ENCODE peak calls at places on chromosomes 7 and 10, in five cellular contexts. N, O, Z, W and J are unnamed samples.

GRCh38 chr7:57427594-57427993 is 22.4 kb upstream of the ZNF716 start:
- DNase-seq in W (no peak), O (no peak), N (no peak), Z (no peak), J (no peak)

GRCh38 chr7:157564518-157565177 is 227.8 kb downstream of the DNAJB6 start:
- DNase-seq in W (no peak), O (no peak), N (no peak), Z (no peak), J (no peak)

GRCh38 chr10:43225787-43226153 is 41.1 kb downstream of the RASGEF1A start:
- DNase-seq in N (no peak), W (peak; percentile 31), O (no peak), Z (no peak), J (no peak)

GRCh38 chr7:87000344-87000743 is 59.1 kb downstream of the ELAPOR2 start:
- DNase-seq in O (no peak), Z (no peak), W (peak; percentile 12), N (no peak), J (no peak)

GRCh38 chr7:80128918-80129317 is 5.7 kb upstream of the GNAI1 start:
- DNase-seq in N (no peak), W (no peak), O (no peak), Z (no peak), J (no peak)

GRCh38 chr10:9342865-9343450 is 1288.5 kb downstream of the GATA3 start:
- DNase-seq in N (no peak), Z (no peak), O (no peak), W (no peak), J (no peak)

GRCh38 chr7:79091661-79092060 is 361.8 kb downstream of the MAGI2 start:
- DNase-seq in N (no peak), W (no peak), Z (no peak), O (no peak), J (peak; percentile 40)

GRCh38 chr7:14583518-14583917 is 319.0 kb downstream of the DGKB start:
- DNase-seq in O (no peak), Z (no peak), W (no peak), N (no peak), J (no peak)

GRCh38 chr7:95396136-95397032 is at the start of gene PON3:
- DNase-seq in O (no peak), W (no peak), N (no peak), Z (no peak), J (no peak)

GRCh38 chr10:119286983-119287612 is 79.7 kb downstream of the GRK5 start:
- DNase-seq in Z (no peak), N (no peak), O (no peak), W (no peak), J (no peak)

DNA sequence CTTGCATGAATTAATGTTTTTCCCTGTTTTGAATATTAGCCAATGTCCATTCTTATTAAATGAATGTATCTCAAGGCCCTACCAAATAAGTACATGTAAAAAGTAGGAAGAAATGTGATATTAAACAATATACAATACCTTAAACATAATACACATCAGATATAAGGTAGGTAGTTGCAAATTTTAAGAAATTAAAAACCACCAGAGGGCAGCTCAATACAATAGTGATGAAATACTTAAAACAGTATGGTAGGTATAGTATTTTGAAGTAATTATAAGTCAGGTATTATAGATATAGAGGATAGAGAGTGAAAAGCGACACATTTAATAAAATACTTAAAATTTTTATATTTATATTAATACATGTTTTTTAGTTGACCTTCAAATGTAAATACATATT is 43.6 kb upstream of the CDK14 start:
- DNase-seq in O (no peak), W (no peak), Z (no peak), N (no peak), J (no peak)
- TF ChIP-seq CTCF in O (no peak), W (peak; percentile 26), Z (peak; percentile 29), N (no peak), J (no peak)

GRCh38 chr7:18700147-18700546 is 204.6 kb downstream of the HDAC9 start:
- DNase-seq in W (no peak), N (no peak), O (no peak), Z (no peak), J (no peak)
- TF ChIP-seq CTCF in W (no peak), N (no peak), O (peak; percentile 26), Z (no peak), J (no peak)

DNA sequence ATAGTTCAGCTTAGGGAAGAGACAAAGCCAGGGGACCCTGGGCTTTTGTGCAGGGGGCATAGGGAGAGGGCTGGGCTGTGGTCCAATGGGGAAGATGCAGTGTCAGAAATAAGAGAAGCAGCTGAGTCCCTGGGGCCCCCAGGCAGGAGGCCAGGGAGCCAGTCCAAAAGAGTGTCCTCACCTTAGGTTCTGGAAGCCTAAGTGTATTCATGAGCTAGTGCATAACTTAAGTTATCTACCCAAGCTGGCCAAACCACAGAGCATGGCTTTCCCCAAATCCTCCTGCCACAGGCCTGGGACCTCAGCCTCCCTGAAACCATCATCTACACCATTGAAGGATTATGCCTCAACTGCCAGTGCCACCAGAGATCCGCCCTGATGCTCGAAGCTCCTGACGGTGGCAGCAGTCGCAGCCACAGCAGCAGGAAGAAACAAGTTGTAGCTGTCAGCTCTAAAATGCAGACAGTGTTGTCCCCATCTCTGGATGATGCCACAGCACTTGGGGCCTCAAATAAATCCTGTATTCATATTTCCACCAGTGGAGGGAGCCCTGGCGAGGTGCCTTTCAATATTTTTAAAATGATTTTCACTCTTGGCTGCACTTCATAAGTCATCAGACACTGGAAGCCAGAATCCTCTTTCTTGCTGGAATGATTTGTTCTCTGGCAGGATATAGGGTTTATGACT is 574.6 kb downstream of the GRID1 start:
- DNase-seq in W (no peak), Z (no peak), O (no peak), N (no peak), J (no peak)
- TF ChIP-seq CTCF in W (peak; percentile 49), Z (no peak), O (peak; percentile 29), N (no peak), J (no peak)

GRCh38 chr10:78752251-78752650 is 316.5 kb upstream of the ZMIZ1 start:
- DNase-seq in Z (no peak), N (no peak), W (no peak), O (no peak), J (no peak)

GRCh38 chr10:78751716-78752115 is 317.1 kb upstream of the ZMIZ1 start:
- DNase-seq in N (no peak), W (no peak), Z (no peak), O (no peak), J (no peak)

GRCh38 chr10:78750418-78750817 is 318.3 kb upstream of the ZMIZ1 start:
- DNase-seq in N (no peak), O (no peak), Z (no peak), W (no peak), J (no peak)

GRCh38 chr10:78754269-78755074 is 314.3 kb upstream of the ZMIZ1 start:
- DNase-seq in N (no peak), O (no peak), W (no peak), Z (no peak), J (peak; percentile 71)

DNA sequence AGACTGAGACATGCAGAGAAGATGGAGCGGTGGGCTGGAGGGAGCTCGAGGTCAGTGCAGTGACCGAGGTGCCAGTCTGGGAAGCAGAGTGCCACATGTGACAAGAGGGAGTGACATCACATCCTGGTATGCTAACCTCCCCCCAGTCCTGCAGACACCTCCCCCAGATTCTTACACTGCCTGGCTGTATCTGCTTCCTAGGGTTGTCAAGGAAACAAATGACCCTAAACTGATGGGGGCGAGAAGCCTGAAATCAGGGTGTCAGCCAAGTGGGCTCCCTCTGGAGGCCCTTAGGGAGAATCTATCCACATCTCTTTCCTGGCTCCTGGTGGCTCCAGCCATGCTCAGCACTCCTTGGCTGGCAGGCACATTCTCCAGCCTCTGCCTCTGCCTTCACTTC is 316.1 kb upstream of the ZMIZ1 start:
- DNase-seq in N (no peak), W (no peak), O (no peak), Z (no peak), J (no peak)
- TF ChIP-seq CTCF in N (no peak), W (no peak), O (no peak), Z (no peak), J (no peak)

GRCh38 chr7:153090209-153090608 is 330.7 kb downstream of the ACTR3B start:
- DNase-seq in O (no peak), N (no peak), Z (no peak), W (no peak), J (no peak)
- TF ChIP-seq CTCF in O (no peak), N (no peak), Z (no peak), W (no peak), J (no peak)

DNA sequence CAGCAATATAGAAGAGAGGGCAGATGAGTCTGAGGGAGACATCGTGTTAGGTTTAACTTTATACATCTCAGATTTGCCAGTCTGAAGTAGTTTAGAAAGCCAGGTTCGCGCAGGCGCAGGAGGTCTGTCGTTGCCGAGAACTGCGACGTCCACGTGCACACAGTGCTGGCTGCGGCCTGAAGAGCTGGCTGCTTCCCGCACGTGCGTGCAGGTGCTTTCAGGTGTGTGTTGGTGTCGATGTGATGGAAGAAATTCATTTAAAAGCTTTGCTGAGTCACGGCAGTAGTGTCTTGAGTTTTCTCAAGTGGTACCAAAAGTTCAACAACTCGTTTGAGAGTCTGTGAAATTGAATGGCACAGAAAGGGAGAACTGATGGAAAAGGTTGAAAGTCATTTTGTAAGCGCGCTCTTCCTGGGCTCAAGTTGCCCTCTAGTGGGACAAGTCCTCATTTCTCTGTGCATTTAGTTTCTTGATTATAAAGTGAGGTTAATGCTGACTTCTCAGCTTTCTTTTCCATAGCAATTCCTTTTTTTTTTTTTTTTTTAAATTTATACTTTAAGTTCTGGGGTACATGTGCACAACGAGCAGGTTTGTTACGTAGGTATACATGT is 18.7 kb downstream of the WDR37 start:
- DNase-seq in W (no peak), Z (no peak), N (no peak), O (no peak), J (no peak)
- TF ChIP-seq CTCF in W (peak; percentile 35), Z (no peak), N (no peak), O (peak; percentile 45), J (peak; percentile 11)

GRCh38 chr7:155542276-155542675 is 4.1 kb downstream of the CNPY1 start:
- DNase-seq in N (no peak), O (no peak), Z (no peak), W (no peak), J (no peak)

GRCh38 chr7:155543926-155544325 is 2.4 kb downstream of the CNPY1 start:
- DNase-seq in N (no peak), Z (no peak), O (no peak), W (no peak), J (no peak)

GRCh38 chr7:155544485-155544884 is 1.9 kb downstream of the CNPY1 start:
- DNase-seq in O (no peak), Z (no peak), N (no peak), W (no peak), J (no peak)

GRCh38 chr7:155545348-155545747 is 1.0 kb downstream of the CNPY1 start:
- DNase-seq in W (no peak), N (no peak), O (no peak), Z (no peak), J (no peak)

GRCh38 chr7:155543011-155543881 is 3.1 kb downstream of the CNPY1 start:
- DNase-seq in O (no peak), N (no peak), Z (no peak), W (no peak), J (peak; percentile 3)
- TF ChIP-seq CTCF in O (no peak), N (no peak), Z (no peak), W (no peak), J (no peak)

DNA sequence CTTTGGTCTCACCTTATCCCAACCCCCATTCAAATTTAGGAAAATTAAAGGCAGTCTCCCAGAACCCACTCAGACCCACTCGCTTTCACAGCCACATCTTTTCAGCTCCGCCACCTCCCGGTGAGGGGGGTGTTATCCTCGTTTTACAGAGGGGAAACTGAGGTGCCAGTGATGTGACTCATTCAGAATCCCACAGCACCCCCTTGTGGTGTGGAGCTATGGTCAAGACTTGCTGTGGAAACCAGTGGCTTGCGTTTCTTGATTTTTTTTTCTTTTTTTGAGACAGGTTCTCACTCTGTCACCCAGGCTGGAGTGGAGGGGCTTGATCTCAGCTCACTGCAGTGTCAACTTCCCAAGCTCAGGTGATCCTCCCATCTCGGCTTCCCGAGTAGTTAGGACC is 27.6 kb downstream of the SLC35G1 start:
- DNase-seq in Z (no peak), W (no peak), O (no peak), N (no peak), J (no peak)
- TF ChIP-seq CTCF in Z (no peak), W (no peak), O (peak; percentile 53), N (no peak), J (no peak)

GRCh38 chr10:122557516-122557915 is 3.0 kb upstream of the DMBT1 start:
- DNase-seq in O (no peak), N (no peak), Z (no peak), W (no peak), J (no peak)
- TF ChIP-seq CTCF in O (peak; percentile 17), N (no peak), Z (no peak), W (no peak), J (no peak)